ENCODE peak calls at places on chromosome 12, in six cellular contexts. K, Z, N, B, U and T are unnamed samples.

GRCh38 chr12:13001725-13002040 is 1.6 kb upstream of the HEBP1 start:
- DNase-seq in K (no peak), Z (no peak), N (no peak), B (no peak), U (no peak), T (no peak)

GRCh38 chr12:31897791-31898503 is 61.3 kb upstream of the RESF1 start:
- DNase-seq in K (peak), Z (no peak), N (no peak), B (peak), U (peak), T (peak)

GRCh38 chr12:116568203-116568602 is 9.0 kb downstream of the MAP1LC3B2 start:
- DNase-seq in K (no peak), Z (no peak), N (no peak), B (no peak), U (no peak), T (no peak)

GRCh38 chr12:119245904-119246494 is 67.3 kb downstream of the HSPB8 start:
- DNase-seq in K (no peak), Z (no peak), N (no peak), B (no peak), U (no peak), T (no peak)

GRCh38 chr12:113298861-113299545 is 35.9 kb downstream of the SLC8B1 start:
- DNase-seq in K (no peak), Z (no peak), N (no peak), B (no peak), U (no peak), T (no peak)

GRCh38 chr12:131457331-131458047 is 253.4 kb upstream of the SFSWAP start:
- DNase-seq in K (no peak), Z (no peak), N (no peak), B (no peak), U (no peak), T (no peak)

GRCh38 chr12:111773801-111774551 is 7.2 kb downstream of the ALDH2 start:
- DNase-seq in K (peak), Z (peak), N (peak), B (no peak), U (no peak), T (peak)

GRCh38 chr12:52256165-52256935 is 18.1 kb upstream of the KRT86 start:
- DNase-seq in K (no peak), Z (no peak), N (no peak), B (no peak), U (no peak), T (no peak)

GRCh38 chr12:116637589-116638165 is 78.5 kb downstream of the MAP1LC3B2 start:
- DNase-seq in K (no peak), Z (no peak), N (no peak), B (no peak), U (no peak), T (no peak)

GRCh38 chr12:47433876-47434275 is 272.0 kb downstream of the RPAP3 start:
- DNase-seq in K (no peak), Z (no peak), N (no peak), B (no peak), U (no peak), T (no peak)